ENCODE peak calls at places on chromosomes 1 and 21, in six cellular contexts. M, Q, R, B, Y and F are unnamed samples.

GRCh38 chr1:155000475-155000724 is 2.2 kb upstream of the ZBTB7B start:
- DNase-seq in M (peak; percentile 68), Q (no peak), R (no peak), B (no peak), Y (peak; percentile 50), F (no peak)

GRCh38 chr1:224736619-224737352 is 120.7 kb downstream of the CNIH3 start:
- DNase-seq in M (no peak), Q (no peak), R (no peak), B (peak; percentile 28), Y (peak; percentile 24), F (no peak)

GRCh38 chr1:220299337-220299736 is 27.1 kb upstream of the RAB3GAP2 start:
- DNase-seq in M (no peak), Q (no peak), R (no peak), B (no peak), Y (no peak), F (no peak)

GRCh38 chr21:36135391-36136094 is 664 bp downstream of the CBR3 start:
- DNase-seq in M (peak; percentile 69), Q (peak; percentile 69), R (no peak), B (peak; percentile 83), Y (peak; percentile 71), F (no peak)

GRCh38 chr1:43799656-43800629 is 92.6 kb downstream of the ST3GAL3 start:
- DNase-seq in M (no peak), Q (no peak), R (no peak), B (no peak), Y (no peak), F (no peak)

GRCh38 chr1:158691907-158692306 is 5.4 kb upstream of the SPTA1 start:
- DNase-seq in M (no peak), Q (no peak), R (no peak), B (no peak), Y (no peak), F (no peak)

GRCh38 chr1:3940911-3941310 is 40.8 kb upstream of the C1orf174 start:
- DNase-seq in M (no peak), Q (no peak), R (no peak), B (no peak), Y (no peak), F (no peak)

GRCh38 chr1:161020573-161021167 is at the start of gene F11R:
- DNase-seq in M (peak; percentile 73), Q (peak; percentile 24), R (no peak), B (no peak), Y (peak; percentile 42), F (peak; percentile 71)

GRCh38 chr1:75412616-75413015 is 198.3 kb downstream of the SLC44A5 start:
- DNase-seq in M (no peak), Q (no peak), R (no peak), B (no peak), Y (no peak), F (no peak)

GRCh38 chr1:23198373-23198772 is 18.9 kb downstream of the HTR1D start:
- DNase-seq in M (no peak), Q (no peak), R (peak; percentile 61), B (no peak), Y (no peak), F (no peak)

GRCh38 chr1:151970641-151971040 is 23.0 kb downstream of the S100A10 start:
- DNase-seq in M (no peak), Q (peak; percentile 57), R (no peak), B (no peak), Y (no peak), F (no peak)

GRCh38 chr1:3409737-3410434 is 44.6 kb upstream of the ARHGEF16 start:
- DNase-seq in M (peak; percentile 41), Q (peak; percentile 32), R (no peak), B (peak; percentile 54), Y (peak; percentile 88), F (peak; percentile 53)

GRCh38 chr1:81596341-81596740 is 204.4 kb upstream of the ADGRL2 start:
- DNase-seq in M (no peak), Q (no peak), R (no peak), B (no peak), Y (peak; percentile 14), F (no peak)

GRCh38 chr1:6092211-6092610 is 46.5 kb downstream of the KCNAB2 start:
- DNase-seq in M (no peak), Q (no peak), R (no peak), B (no peak), Y (no peak), F (no peak)

GRCh38 chr1:50493710-50494109 is 70.5 kb upstream of the DMRTA2 start:
- DNase-seq in M (no peak), Q (no peak), R (no peak), B (no peak), Y (no peak), F (no peak)

GRCh38 chr1:94958081-94958480 is 31.2 kb upstream of the CNN3 start:
- DNase-seq in M (no peak), Q (no peak), R (no peak), B (no peak), Y (no peak), F (no peak)

GRCh38 chr1:84141177-84142003 is 2.7 kb upstream of the PRKACB start:
- DNase-seq in M (no peak), Q (no peak), R (no peak), B (no peak), Y (no peak), F (no peak)

GRCh38 chr1:93814795-93815737 is 63.9 kb downstream of the DNTTIP2 start:
- DNase-seq in M (no peak), Q (no peak), R (no peak), B (no peak), Y (no peak), F (no peak)

GRCh38 chr1:153535664-153536585 is at the start of gene S100A6:
- DNase-seq in M (peak; percentile 86), Q (peak; percentile 92), R (peak; percentile 72), B (peak; percentile 87), Y (peak; percentile 72), F (peak; percentile 63)

GRCh38 chr1:153536618-153537375 is 1.0 kb upstream of the S100A6 start:
- DNase-seq in M (no peak), Q (no peak), R (no peak), B (no peak), Y (no peak), F (no peak)

GRCh38 chr1:153534226-153534932 is 1.4 kb downstream of the S100A6 start:
- DNase-seq in M (no peak), Q (peak; percentile 65), R (no peak), B (no peak), Y (no peak), F (no peak)

GRCh38 chr1:153533689-153534201 is 2.0 kb downstream of the S100A6 start:
- DNase-seq in M (peak; percentile 45), Q (peak; percentile 91), R (peak; percentile 76), B (peak; percentile 44), Y (no peak), F (no peak)

GRCh38 chr1:153534933-153535663 is 693 bp downstream of the S100A6 start:
- DNase-seq in M (peak; percentile 63), Q (peak; percentile 81), R (no peak), B (peak; percentile 68), Y (peak; percentile 55), F (no peak)
- H3K4me3 ChIP-seq in M (peak overlapping the region; percentile 72), Q (peak overlapping the region; percentile 82), R (peak overlapping the region; percentile 74), B (peak overlapping the region; percentile 93), Y (peak overlapping the region; percentile 70), F (peak overlapping the region; percentile 61)

GRCh38 chr1:13505020-13505419 is 8.8 kb downstream of the LRRC38 start:
- DNase-seq in M (no peak), Q (no peak), R (no peak), B (no peak), Y (peak; percentile 26), F (no peak)

GRCh38 chr1:13510499-13510898 is 3.3 kb downstream of the LRRC38 start:
- DNase-seq in M (no peak), Q (no peak), R (no peak), B (no peak), Y (no peak), F (no peak)

GRCh38 chr1:13512472-13512871 is 1.3 kb downstream of the LRRC38 start:
- DNase-seq in M (no peak), Q (no peak), R (no peak), B (no peak), Y (no peak), F (no peak)

DNA sequence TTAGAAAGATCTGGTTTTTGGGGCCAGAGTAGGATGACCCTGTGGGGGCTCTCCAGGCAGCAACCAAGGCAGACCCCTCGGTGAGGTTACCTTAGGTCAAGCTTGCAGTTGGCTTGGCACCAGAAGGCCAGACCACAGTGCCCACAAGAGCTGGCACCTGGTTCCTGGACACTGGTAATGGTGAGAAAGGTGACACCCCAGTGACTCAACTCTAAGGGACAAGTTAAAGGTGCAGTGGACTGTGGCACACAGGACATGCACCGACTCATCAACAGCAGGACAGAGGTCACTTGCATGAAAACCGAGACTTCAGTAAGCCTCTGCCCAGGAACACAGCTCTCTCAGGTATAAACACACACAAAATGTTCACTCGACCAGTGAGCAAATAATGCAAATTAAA is 6.7 kb downstream of the LRRC38 start:
- DNase-seq in M (no peak), Q (no peak), R (no peak), B (no peak), Y (no peak), F (no peak)
- H3K27ac ChIP-seq in M (no peak overlapping the region), Q (no peak overlapping the region), R (no peak overlapping the region), B (no peak overlapping the region), Y (no peak overlapping the region), F (no peak overlapping the region)

GRCh38 chr1:204694145-204694544 is 8.6 kb upstream of the LRRN2 start:
- DNase-seq in M (no peak), Q (no peak), R (no peak), B (no peak), Y (no peak), F (no peak)

GRCh38 chr1:204692852-204693356 is 7.4 kb upstream of the LRRN2 start:
- DNase-seq in M (no peak), Q (no peak), R (peak; percentile 38), B (no peak), Y (no peak), F (peak; percentile 30)

GRCh38 chr1:204695692-204696091 is 10.2 kb upstream of the LRRN2 start:
- DNase-seq in M (no peak), Q (no peak), R (no peak), B (no peak), Y (no peak), F (no peak)

GRCh38 chr1:204697893-204698292 is 12.4 kb upstream of the LRRN2 start:
- DNase-seq in M (no peak), Q (no peak), R (no peak), B (no peak), Y (no peak), F (no peak)

DNA sequence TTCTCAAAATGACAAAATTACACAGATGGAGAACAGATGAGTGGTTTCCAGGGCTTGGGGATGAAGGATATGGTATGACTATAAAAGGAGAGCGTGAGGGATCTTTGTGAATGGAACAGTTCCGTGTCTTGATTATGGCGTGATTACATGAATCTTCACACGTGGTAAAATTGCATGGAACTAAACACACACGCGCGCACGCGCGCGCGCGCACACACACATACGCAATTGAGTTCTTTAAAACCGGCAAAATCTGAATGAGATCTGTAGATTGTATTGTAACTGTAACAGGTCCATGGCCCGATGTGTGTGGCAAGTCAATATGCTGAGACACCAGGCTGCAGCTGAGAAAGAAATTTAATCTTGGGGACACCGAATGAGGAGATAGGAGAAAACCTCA is 11.1 kb upstream of the LRRN2 start:
- DNase-seq in M (no peak), Q (no peak), R (no peak), B (no peak), Y (no peak), F (no peak)
- H3K4me1 ChIP-seq in M (no peaks in the 10 kb centered on the region), Q (no peaks in the 10 kb centered on the region), R (peaks cover 10% of the 10 kb centered on the region), B (no peaks in the 10 kb centered on the region), Y (no peaks in the 10 kb centered on the region), F (no peaks in the 10 kb centered on the region)

DNA sequence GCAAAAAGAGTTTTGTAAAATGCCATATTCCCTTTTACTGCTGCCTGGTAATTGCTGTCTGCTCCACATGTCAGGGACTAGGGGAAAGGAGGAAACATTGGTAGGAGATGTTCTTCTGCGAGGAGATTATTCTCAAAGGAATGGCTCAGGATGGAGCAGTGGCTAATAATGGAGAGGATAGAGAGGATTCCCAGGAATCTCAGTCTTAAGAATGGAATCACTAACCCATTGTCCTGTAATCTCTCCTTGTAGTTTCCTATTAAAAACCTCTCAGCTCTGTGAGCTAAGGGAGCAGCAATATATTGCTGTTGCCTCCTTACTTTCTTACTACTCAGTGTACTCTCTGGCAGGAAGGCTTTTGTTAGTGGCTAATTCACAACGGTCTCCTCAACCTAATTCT is 175.4 kb downstream of the HS2ST1 start:
- DNase-seq in M (no peak), Q (no peak), R (no peak), B (no peak), Y (no peak), F (no peak)
- H3K4me3 ChIP-seq in M (no peak overlapping the region), Q (no peak overlapping the region), R (no peak overlapping the region), B (no peak overlapping the region), Y (no peak overlapping the region), F (no peak overlapping the region)